ENCODE peak calls at places on chromosome 4, in five cellular contexts. O is HepG2, V is A549, J is K562, Z is GM12878. K is an unnamed sample.

GRCh38 chr4:65943076-65943475 is 272.8 kb upstream of the EPHA5 start:
- DNase-seq in O (peak; percentile 63), V (peak; percentile 69), J (no peak), Z (no peak), K (no peak)

GRCh38 chr4:23855912-23856605 is 33.8 kb downstream of the PPARGC1A start:
- DNase-seq in O (peak; percentile 72), V (no peak), J (no peak), Z (no peak), K (no peak)

GRCh38 chr4:160110891-160111290 is 1008.0 kb downstream of the RAPGEF2 start:
- DNase-seq in O (no peak), V (no peak), J (no peak), Z (no peak), K (no peak)

GRCh38 chr4:102533916-102534315 is 32.8 kb downstream of the NFKB1 start:
- DNase-seq in O (no peak), V (no peak), J (no peak), Z (no peak), K (no peak)

GRCh38 chr4:145623831-145624230 is 4.6 kb downstream of the MMAA start:
- DNase-seq in O (no peak), V (no peak), J (no peak), Z (no peak), K (no peak)

GRCh38 chr4:71254451-71255012 is 84.3 kb upstream of the SLC4A4 start:
- DNase-seq in O (no peak), V (no peak), J (no peak), Z (no peak), K (no peak)

GRCh38 chr4:147456706-147457105 is 24.2 kb upstream of the EDNRA start:
- DNase-seq in O (no peak), V (no peak), J (no peak), Z (no peak), K (no peak)

GRCh38 chr4:123546661-123547060 is 150.1 kb downstream of the SPRY1 start:
- DNase-seq in O (peak; percentile 48), V (no peak), J (no peak), Z (no peak), K (no peak)

GRCh38 chr4:67393699-67394281 is 151.5 kb downstream of the CENPC start:
- DNase-seq in O (peak; percentile 15), V (peak; percentile 44), J (peak; percentile 23), Z (no peak), K (peak; percentile 29)

GRCh38 chr4:156137971-156138581 is 184.4 kb upstream of the CTSO start:
- DNase-seq in O (no peak), V (no peak), J (no peak), Z (no peak), K (no peak)

GRCh38 chr4:164937576-164938270 is 39.7 kb downstream of the TRIM61 start:
- DNase-seq in O (peak; percentile 12), V (no peak), J (no peak), Z (peak; percentile 25), K (no peak)

GRCh38 chr4:129144755-129145206 is 48.8 kb downstream of the C4orf33 start:
- DNase-seq in O (no peak), V (no peak), J (no peak), Z (no peak), K (no peak)

GRCh38 chr4:144384428-144384827 is 243.9 kb upstream of the GYPA start:
- DNase-seq in O (no peak), V (no peak), J (no peak), Z (no peak), K (no peak)

GRCh38 chr4:6803246-6803645 is 20.7 kb downstream of the KIAA0232 start:
- DNase-seq in O (no peak), V (no peak), J (no peak), Z (no peak), K (no peak)

GRCh38 chr4:36823199-36823967 is 421.2 kb upstream of the NWD2 start:
- DNase-seq in O (no peak), V (no peak), J (no peak), Z (peak; percentile 11), K (no peak)

GRCh38 chr4:124028172-124028571 is 631.6 kb downstream of the SPRY1 start:
- DNase-seq in O (no peak), V (no peak), J (no peak), Z (no peak), K (no peak)

GRCh38 chr4:163553146-163553545 is 58.7 kb downstream of the TMA16 start:
- DNase-seq in O (no peak), V (no peak), J (no peak), Z (no peak), K (no peak)

GRCh38 chr4:127968565-127968964 is 3.4 kb downstream of the ABHD18 start:
- DNase-seq in O (no peak), V (no peak), J (no peak), Z (no peak), K (no peak)

GRCh38 chr4:173246719-173247118 is 78.1 kb downstream of the GALNT7 start:
- DNase-seq in O (no peak), V (no peak), J (no peak), Z (no peak), K (no peak)

GRCh38 chr4:156523492-156523891 is 448.1 kb downstream of the PDGFC start:
- DNase-seq in O (no peak), V (no peak), J (no peak), Z (no peak), K (no peak)

GRCh38 chr4:170259631-170260153 is 169.9 kb upstream of the AADAT start:
- DNase-seq in O (peak; percentile 92), V (peak; percentile 86), J (peak; percentile 62), Z (peak; percentile 65), K (peak; percentile 93)

GRCh38 chr4:119189638-119190037 is 22.9 kb upstream of the USP53 start:
- DNase-seq in O (no peak), V (no peak), J (no peak), Z (no peak), K (no peak)

GRCh38 chr4:1508161-1509160 is 102.2 kb upstream of the NKX1-1 start:
- DNase-seq in O (no peak), V (no peak), J (no peak), Z (no peak), K (no peak)

GRCh38 chr4:88846232-88846790 is 148.7 kb upstream of the NAP1L5 start:
- DNase-seq in O (peak; percentile 14), V (peak; percentile 59), J (no peak), Z (no peak), K (no peak)

GRCh38 chr4:133160853-133161252 is 11.8 kb downstream of the PCDH10 start:
- DNase-seq in O (no peak), V (no peak), J (no peak), Z (no peak), K (no peak)

GRCh38 chr4:4526401-4526800 is 15.4 kb downstream of the STX18 start:
- DNase-seq in O (no peak), V (no peak), J (no peak), Z (no peak), K (no peak)

GRCh38 chr4:72846280-72847111 is 223.0 kb downstream of the COX18 start:
- DNase-seq in O (peak; percentile 17), V (peak; percentile 18), J (peak; percentile 23), Z (no peak), K (no peak)

DNA sequence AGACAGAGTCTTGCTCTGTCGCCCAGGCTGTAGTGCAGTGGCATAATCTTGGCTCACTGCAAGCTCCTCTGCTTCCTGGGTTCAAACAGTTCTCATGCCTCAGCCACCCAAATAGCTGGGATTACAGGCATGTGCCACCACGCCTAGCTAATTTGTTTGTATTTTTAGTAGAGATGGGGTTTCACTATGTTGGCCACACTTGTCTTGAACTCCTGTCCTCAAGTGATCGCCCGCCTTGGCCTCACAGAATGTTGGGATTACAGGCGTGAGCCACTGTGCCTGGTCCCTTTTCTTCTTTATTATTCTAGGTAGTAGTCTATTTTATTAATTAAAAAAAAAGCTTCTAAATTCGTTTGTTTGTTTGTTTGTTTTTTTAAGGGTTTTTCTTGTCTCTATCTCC is 59.1 kb downstream of the SLAIN2 start:
- DNase-seq in O (no peak), V (no peak), J (no peak), Z (no peak), K (no peak)
- H3K4me2 ChIP-seq in O (no peak overlapping the region), V (no peak overlapping the region), J (no peak overlapping the region), Z (no peak overlapping the region), K (no peak overlapping the region)

GRCh38 chr4:141926414-141926813 is 290.0 kb downstream of the IL15 start:
- DNase-seq in O (no peak), V (no peak), J (no peak), Z (no peak), K (no peak)

GRCh38 chr4:141921293-141921692 is 284.9 kb downstream of the IL15 start:
- DNase-seq in O (no peak), V (no peak), J (no peak), Z (no peak), K (no peak)

GRCh38 chr4:141919648-141920047 is 283.3 kb downstream of the IL15 start:
- DNase-seq in O (no peak), V (no peak), J (no peak), Z (no peak), K (no peak)

DNA sequence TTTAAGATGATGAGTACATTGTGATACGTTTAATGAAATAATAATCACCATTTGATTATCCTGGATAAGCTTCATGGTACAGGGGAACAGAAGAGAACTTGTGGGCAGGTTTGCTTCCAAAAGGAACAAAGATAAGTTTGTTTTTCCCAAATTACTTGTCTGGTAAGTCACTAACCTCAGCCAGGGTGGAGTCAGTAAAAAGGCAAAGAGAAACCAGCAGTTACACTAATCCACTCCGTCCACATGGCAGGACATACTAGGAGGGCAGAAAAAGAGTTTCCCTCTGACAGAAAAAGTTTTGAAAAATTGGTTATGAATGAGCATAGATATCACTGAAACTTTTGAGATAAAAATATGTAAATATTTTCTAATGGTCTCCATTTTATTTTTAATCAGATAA is 285.8 kb downstream of the IL15 start:
- DNase-seq in O (no peak), V (no peak), J (no peak), Z (no peak), K (no peak)
- TF ChIP-seq REST in O (no peak), V (no peak), J (no peak), Z (no peak), K (no peak)

DNA sequence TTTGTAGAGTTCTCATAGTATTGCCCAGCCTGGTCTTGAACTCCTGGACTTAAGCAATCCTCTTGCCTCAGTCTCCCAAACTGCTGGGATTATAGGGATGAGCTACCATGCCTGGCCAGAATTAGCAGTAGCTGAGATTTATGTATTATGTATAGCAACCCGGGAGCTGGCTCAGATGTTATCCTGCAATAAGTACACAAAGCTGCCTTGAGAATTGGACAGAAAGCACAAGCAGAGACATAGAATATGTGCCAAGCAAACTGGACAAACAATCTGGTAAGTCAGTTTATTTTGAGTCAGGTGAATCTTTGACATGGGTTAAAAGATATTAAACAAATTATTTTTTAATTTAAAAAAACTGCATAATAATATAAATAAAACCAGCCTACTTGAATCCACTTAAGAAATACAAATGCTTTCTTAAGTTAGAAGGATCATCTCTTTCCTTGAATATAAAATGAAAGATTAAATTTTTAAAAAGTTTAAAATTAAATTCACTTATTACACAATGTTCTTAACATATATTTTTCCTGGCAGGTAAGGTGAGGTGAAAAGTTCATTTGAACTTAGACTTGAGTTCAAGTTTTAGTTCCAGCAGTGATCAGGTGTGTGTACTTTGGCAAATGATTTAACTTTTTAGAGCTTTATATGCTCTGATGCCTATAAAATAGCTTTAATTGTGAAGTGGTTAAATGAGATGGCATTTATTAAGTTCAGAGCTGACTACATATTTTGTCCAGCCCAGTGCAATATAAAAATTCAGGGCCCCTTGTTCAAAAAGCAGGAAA is 87.8 kb upstream of the ACSL1 start:
- DNase-seq in O (no peak), V (no peak), J (no peak), Z (no peak), K (no peak)
- TF ChIP-seq CEBPB in O (no peak), V (no peak), J (no peak), Z (no peak), K (no peak)

DNA sequence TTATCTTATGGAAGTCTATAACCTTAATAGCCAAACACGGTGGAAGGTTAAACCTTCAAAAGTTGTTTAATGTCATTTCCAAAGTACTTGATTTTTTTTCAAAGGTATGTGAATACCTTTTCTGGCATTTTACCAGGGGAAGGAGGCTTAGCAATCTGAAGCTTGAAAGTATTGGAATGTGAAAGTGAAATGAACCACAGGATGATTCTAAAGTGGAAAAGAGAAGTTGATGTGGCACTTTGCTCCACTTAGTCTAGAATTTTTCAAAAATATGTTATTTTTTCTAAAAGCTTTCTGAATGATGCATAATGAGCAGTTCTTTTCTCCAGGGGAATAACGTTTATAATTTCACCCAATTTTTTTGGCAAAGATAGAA is 19.2 kb downstream of the PI4K2B start:
- DNase-seq in O (no peak), V (no peak), J (no peak), Z (no peak), K (no peak)
- H3K4me2 ChIP-seq in O (no peak overlapping the region), V (no peak overlapping the region), J (no peak overlapping the region), Z (peak overlapping the region; percentile 70), K (no peak overlapping the region)